ENCODE peak calls at places on chromosomes 1 and 21, in five cellular contexts. One of them, this sample, is unnamed.

GRCh38 chr1:17196496-17197180 is 8.3 kb upstream of the PADI1 start:
- DNase-seq in tibial artery: no peak
- DNase-seq in IMR-90: no peak
- DNase-seq in GM06990: no peak
- DNase-seq in dorsolateral prefrontal cortex: no peak
- DNase-seq in this sample: no peak

GRCh38 chr1:43147625-43148319 is 24.3 kb downstream of the EBNA1BP2 start:
- DNase-seq in dorsolateral prefrontal cortex: peak; percentile 37
- DNase-seq in tibial artery: peak; percentile 36
- DNase-seq in GM06990: peak; percentile 39
- DNase-seq in IMR-90: peak; percentile 32
- DNase-seq in this sample: peak; percentile 54

GRCh38 chr1:47752048-47752451 is 245.1 kb downstream of the TRABD2B start:
- DNase-seq in IMR-90: peak; percentile 4
- DNase-seq in dorsolateral prefrontal cortex: no peak
- DNase-seq in tibial artery: peak; percentile 59
- DNase-seq in GM06990: no peak
- DNase-seq in this sample: no peak

GRCh38 chr1:56137829-56138505 is 441.4 kb downstream of the PLPP3 start:
- DNase-seq in GM06990: no peak
- DNase-seq in tibial artery: no peak
- DNase-seq in dorsolateral prefrontal cortex: no peak
- DNase-seq in IMR-90: peak; percentile 63
- DNase-seq in this sample: no peak

GRCh38 chr1:89890085-89890754 is 69.4 kb downstream of the LRRC8D start:
- DNase-seq in GM06990: no peak
- DNase-seq in tibial artery: no peak
- DNase-seq in IMR-90: no peak
- DNase-seq in dorsolateral prefrontal cortex: no peak
- DNase-seq in this sample: no peak

GRCh38 chr1:67679691-67680090 is 5.3 kb upstream of the GADD45A start:
- DNase-seq in GM06990: no peak
- DNase-seq in tibial artery: no peak
- DNase-seq in dorsolateral prefrontal cortex: no peak
- DNase-seq in IMR-90: peak; percentile 48
- DNase-seq in this sample: no peak

GRCh38 chr1:200154069-200154767 is 126.7 kb downstream of the NR5A2 start:
- DNase-seq in GM06990: peak; percentile 64
- DNase-seq in tibial artery: no peak
- DNase-seq in dorsolateral prefrontal cortex: no peak
- DNase-seq in IMR-90: peak; percentile 16
- DNase-seq in this sample: peak; percentile 68

GRCh38 chr1:185480545-185480944 is 163.5 kb upstream of the IVNS1ABP start:
- DNase-seq in dorsolateral prefrontal cortex: no peak
- DNase-seq in IMR-90: no peak
- DNase-seq in tibial artery: no peak
- DNase-seq in GM06990: no peak
- DNase-seq in this sample: no peak

GRCh38 chr1:22806584-22806983 is 95.9 kb downstream of the EPHB2 start:
- DNase-seq in GM06990: no peak
- DNase-seq in IMR-90: no peak
- DNase-seq in tibial artery: no peak
- DNase-seq in dorsolateral prefrontal cortex: peak; percentile 69
- DNase-seq in this sample: no peak

GRCh38 chr1:24708938-24709337 is 36.3 kb upstream of the CLIC4 start:
- DNase-seq in GM06990: no peak
- DNase-seq in dorsolateral prefrontal cortex: no peak
- DNase-seq in tibial artery: no peak
- DNase-seq in IMR-90: no peak
- DNase-seq in this sample: no peak

GRCh38 chr1:247386695-247387094 is 29.3 kb upstream of the NLRP3 start:
- DNase-seq in dorsolateral prefrontal cortex: no peak
- DNase-seq in tibial artery: no peak
- DNase-seq in GM06990: no peak
- DNase-seq in IMR-90: peak; percentile 73
- DNase-seq in this sample: no peak

GRCh38 chr1:91020486-91020885 is 1.3 kb downstream of the ZNF644 start:
- DNase-seq in dorsolateral prefrontal cortex: no peak
- DNase-seq in IMR-90: peak; percentile 19
- DNase-seq in tibial artery: no peak
- DNase-seq in GM06990: no peak
- DNase-seq in this sample: no peak

GRCh38 chr1:162161921-162162550 is 92.5 kb downstream of the NOS1AP start:
- DNase-seq in GM06990: no peak
- DNase-seq in dorsolateral prefrontal cortex: no peak
- DNase-seq in IMR-90: no peak
- DNase-seq in tibial artery: no peak
- DNase-seq in this sample: no peak

GRCh38 chr1:227318003-227318851 is at the start of gene CDC42BPA:
- DNase-seq in dorsolateral prefrontal cortex: peak; percentile 73
- DNase-seq in tibial artery: peak; percentile 82
- DNase-seq in IMR-90: peak; percentile 87
- DNase-seq in GM06990: peak; percentile 27
- DNase-seq in this sample: peak; percentile 76

GRCh38 chr1:23643668-23644554 is 47.7 kb upstream of the RPL11 start:
- DNase-seq in dorsolateral prefrontal cortex: no peak
- DNase-seq in tibial artery: no peak
- DNase-seq in GM06990: no peak
- DNase-seq in IMR-90: no peak
- DNase-seq in this sample: no peak

GRCh38 chr21:34092241-34092921 is 19.0 kb downstream of the MRPS6 start:
- DNase-seq in dorsolateral prefrontal cortex: no peak
- DNase-seq in GM06990: no peak
- DNase-seq in tibial artery: no peak
- DNase-seq in IMR-90: no peak
- DNase-seq in this sample: no peak

GRCh38 chr1:60848583-60849188 is 233.7 kb upstream of the NFIA start:
- DNase-seq in dorsolateral prefrontal cortex: no peak
- DNase-seq in GM06990: no peak
- DNase-seq in IMR-90: peak; percentile 38
- DNase-seq in tibial artery: no peak
- DNase-seq in this sample: no peak

GRCh38 chr1:89698020-89698560 is 65.2 kb downstream of the LRRC8C start:
- DNase-seq in tibial artery: no peak
- DNase-seq in dorsolateral prefrontal cortex: no peak
- DNase-seq in GM06990: no peak
- DNase-seq in IMR-90: no peak
- DNase-seq in this sample: no peak

GRCh38 chr1:27071049-27071416 is 58.4 kb upstream of the TENT5B start:
- DNase-seq in tibial artery: no peak
- DNase-seq in GM06990: no peak
- DNase-seq in IMR-90: peak; percentile 38
- DNase-seq in dorsolateral prefrontal cortex: peak; percentile 31
- DNase-seq in this sample: no peak

GRCh38 chr1:11211461-11211860 is 22.3 kb downstream of the ANGPTL7 start:
- DNase-seq in GM06990: no peak
- DNase-seq in IMR-90: no peak
- DNase-seq in tibial artery: no peak
- DNase-seq in dorsolateral prefrontal cortex: no peak
- DNase-seq in this sample: no peak

GRCh38 chr1:24117722-24118409 is 5.9 kb upstream of the MYOM3 start:
- DNase-seq in tibial artery: no peak
- DNase-seq in IMR-90: peak; percentile 40
- DNase-seq in dorsolateral prefrontal cortex: no peak
- DNase-seq in GM06990: no peak
- DNase-seq in this sample: no peak

GRCh38 chr1:172951728-172952365 is 98.9 kb downstream of the TNFSF18 start:
- DNase-seq in IMR-90: peak; percentile 91
- DNase-seq in tibial artery: no peak
- DNase-seq in GM06990: no peak
- DNase-seq in dorsolateral prefrontal cortex: no peak
- DNase-seq in this sample: no peak

GRCh38 chr1:56326056-56326455 is 253.3 kb downstream of the PLPP3 start:
- DNase-seq in GM06990: no peak
- DNase-seq in IMR-90: peak; percentile 36
- DNase-seq in dorsolateral prefrontal cortex: no peak
- DNase-seq in tibial artery: no peak
- DNase-seq in this sample: no peak

GRCh38 chr1:32334864-32335618 is 992 bp downstream of the MARCKSL1 start:
- DNase-seq in dorsolateral prefrontal cortex: peak; percentile 34
- DNase-seq in tibial artery: no peak
- DNase-seq in GM06990: peak; percentile 82
- DNase-seq in IMR-90: peak; percentile 21
- DNase-seq in this sample: peak; percentile 77

GRCh38 chr21:33266784-33267135 is 593 bp downstream of the IL10RB start:
- DNase-seq in dorsolateral prefrontal cortex: no peak
- DNase-seq in IMR-90: no peak
- DNase-seq in tibial artery: no peak
- DNase-seq in GM06990: no peak
- DNase-seq in this sample: peak; percentile 53

GRCh38 chr21:19523731-19524130 is 1120.1 kb upstream of the TMPRSS15 start:
- DNase-seq in dorsolateral prefrontal cortex: no peak
- DNase-seq in IMR-90: no peak
- DNase-seq in GM06990: no peak
- DNase-seq in tibial artery: no peak
- DNase-seq in this sample: no peak

DNA sequence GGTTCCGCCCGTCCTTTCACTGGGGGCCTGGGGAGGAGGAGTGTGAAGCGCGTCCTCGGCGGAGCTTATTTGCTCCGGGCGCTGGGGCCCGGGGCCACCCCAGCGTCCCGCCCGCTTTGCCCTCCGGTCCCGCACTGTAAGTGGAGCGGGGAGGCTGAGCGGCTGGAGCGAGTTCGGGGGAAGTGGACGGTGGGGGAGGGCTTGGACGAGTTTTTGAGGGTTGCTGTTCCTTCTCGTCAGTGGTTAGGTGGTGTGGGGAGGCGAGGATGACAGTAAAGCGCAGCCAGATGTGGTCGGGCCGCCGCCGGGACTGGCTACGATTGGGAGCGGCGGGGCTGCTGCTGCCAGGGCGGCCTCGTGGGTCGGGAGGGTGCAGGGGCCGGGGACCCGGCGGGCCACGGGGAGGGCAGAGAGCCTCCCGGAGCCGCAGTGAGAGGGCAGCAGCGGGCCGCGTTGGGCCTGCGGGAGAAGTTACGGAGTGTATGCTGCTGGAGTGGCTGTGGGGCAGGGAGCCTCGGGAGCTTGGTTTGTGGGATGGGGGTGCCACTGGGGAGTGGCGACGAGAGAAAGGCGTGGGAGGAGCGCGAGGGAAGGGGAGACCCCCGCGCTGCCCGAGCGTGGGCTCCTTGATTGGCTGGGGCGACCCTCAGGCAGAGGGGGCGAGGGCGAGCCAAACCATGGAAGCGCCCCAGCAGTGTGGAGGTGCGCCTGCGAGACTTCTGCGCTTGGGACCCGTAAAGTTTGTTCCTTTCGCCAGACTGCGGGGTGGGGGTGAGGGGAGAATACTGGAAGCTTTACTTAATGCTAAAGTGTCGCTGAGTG is 2.1 kb downstream of the ADGRL2 start:
- DNase-seq in IMR-90: peak; percentile 33
- DNase-seq in GM06990: peak; percentile 24
- DNase-seq in dorsolateral prefrontal cortex: no peak
- DNase-seq in tibial artery: peak; percentile 70
- DNase-seq in this sample: peak; percentile 35
- TF ChIP-seq CTCF in IMR-90: peak; percentile 52
- TF ChIP-seq CTCF in GM06990: no peak
- TF ChIP-seq CTCF in dorsolateral prefrontal cortex: peak; percentile 51
- TF ChIP-seq CTCF in tibial artery: peak; percentile 40
- TF ChIP-seq CTCF in this sample: no peak

DNA sequence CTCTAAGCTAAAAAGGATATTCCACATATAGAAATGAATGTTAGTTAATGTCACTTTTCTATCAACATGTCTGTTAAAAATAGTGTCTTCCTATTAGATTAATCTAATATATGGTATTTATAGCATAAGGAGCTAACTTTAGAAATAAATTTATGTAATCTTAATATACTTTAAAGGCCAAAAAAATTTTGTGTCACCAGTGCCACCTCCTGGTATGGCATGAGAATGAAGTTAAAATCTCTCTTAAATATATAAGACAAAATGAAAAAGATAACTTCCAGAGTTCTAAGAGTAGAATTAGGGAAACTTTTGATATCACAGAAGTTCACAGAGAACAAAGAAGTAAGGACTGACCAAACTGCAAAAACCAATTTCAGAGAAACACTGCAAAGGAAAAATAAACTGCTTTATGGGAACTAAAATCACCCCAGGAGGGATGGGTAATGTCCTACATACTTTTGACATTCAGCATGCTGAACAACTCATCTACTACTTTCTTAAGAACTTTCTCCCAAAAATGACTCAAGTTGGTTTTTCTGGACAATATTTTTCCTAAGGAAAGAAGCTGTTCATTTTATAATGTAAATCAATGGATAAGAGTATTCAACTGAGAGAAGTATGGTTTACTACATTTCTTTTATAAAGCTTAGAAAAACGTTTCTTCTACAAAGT is 82.8 kb downstream of the TRIM33 start:
- DNase-seq in GM06990: no peak
- DNase-seq in dorsolateral prefrontal cortex: no peak
- DNase-seq in tibial artery: no peak
- DNase-seq in IMR-90: peak; percentile 37
- DNase-seq in this sample: no peak
- TF ChIP-seq CTCF in GM06990: peak; percentile 47
- TF ChIP-seq CTCF in dorsolateral prefrontal cortex: peak; percentile 65
- TF ChIP-seq CTCF in tibial artery: peak; percentile 59
- TF ChIP-seq CTCF in IMR-90: peak; percentile 53
- TF ChIP-seq CTCF in this sample: no peak

DNA sequence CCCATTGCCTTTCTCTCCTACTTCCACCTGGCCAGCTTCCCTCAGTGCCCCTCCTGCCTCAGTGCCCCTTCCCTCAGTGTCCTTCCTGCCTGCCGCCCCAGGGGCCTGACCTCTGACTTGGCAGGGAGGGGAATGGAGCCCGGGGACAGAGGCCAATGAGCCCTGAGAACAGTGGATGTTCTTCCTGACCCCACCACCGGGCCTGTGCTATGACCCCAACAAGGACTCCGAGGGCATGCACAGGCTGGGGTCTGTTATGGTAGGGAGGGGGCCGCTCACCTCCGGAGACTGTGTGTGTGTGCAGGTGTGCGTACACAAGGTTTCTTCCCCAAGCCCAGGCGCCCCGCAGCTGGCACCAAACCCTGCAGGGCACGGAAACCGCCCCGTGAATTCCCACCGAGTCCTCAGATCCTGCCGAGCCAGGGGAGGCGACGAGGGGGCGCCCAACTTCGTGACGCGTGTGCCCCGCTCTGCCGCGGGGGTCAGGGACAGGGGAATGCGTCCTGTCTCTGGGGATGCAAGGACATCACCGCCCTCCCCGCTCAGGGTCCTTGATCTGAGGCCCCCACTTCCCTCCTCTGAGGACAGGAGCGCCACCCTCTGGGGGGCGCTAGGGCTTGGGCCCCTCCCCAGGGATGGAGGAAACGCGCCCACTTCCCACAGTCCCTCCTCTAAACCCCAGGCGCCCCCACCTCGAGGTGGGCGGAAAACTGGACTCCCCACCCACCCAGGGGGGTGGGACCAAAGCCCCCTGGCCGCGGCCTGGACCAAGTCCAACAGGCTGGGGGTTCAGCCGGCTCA is 725 bp downstream of the RAP1GAP start:
- DNase-seq in dorsolateral prefrontal cortex: no peak
- DNase-seq in tibial artery: no peak
- DNase-seq in IMR-90: no peak
- DNase-seq in GM06990: no peak
- DNase-seq in this sample: peak; percentile 37
- TF ChIP-seq CTCF in dorsolateral prefrontal cortex: peak; percentile 7
- TF ChIP-seq CTCF in tibial artery: no peak
- TF ChIP-seq CTCF in IMR-90: no peak
- TF ChIP-seq CTCF in GM06990: peak; percentile 11
- TF ChIP-seq CTCF in this sample: no peak

GRCh38 chr1:214658785-214659184 is 55.8 kb downstream of the CENPF start:
- DNase-seq in tibial artery: no peak
- DNase-seq in GM06990: no peak
- DNase-seq in dorsolateral prefrontal cortex: no peak
- DNase-seq in IMR-90: peak; percentile 53
- DNase-seq in this sample: no peak
- TF ChIP-seq CTCF in tibial artery: no peak
- TF ChIP-seq CTCF in GM06990: peak; percentile 17
- TF ChIP-seq CTCF in dorsolateral prefrontal cortex: peak; percentile 40
- TF ChIP-seq CTCF in IMR-90: peak; percentile 53
- TF ChIP-seq CTCF in this sample: no peak

GRCh38 chr1:155309423-155310021 is 856 bp downstream of the FDPS start:
- DNase-seq in tibial artery: no peak
- DNase-seq in IMR-90: no peak
- DNase-seq in dorsolateral prefrontal cortex: no peak
- DNase-seq in GM06990: no peak
- DNase-seq in this sample: no peak
- TF ChIP-seq CTCF in tibial artery: no peak
- TF ChIP-seq CTCF in IMR-90: no peak
- TF ChIP-seq CTCF in dorsolateral prefrontal cortex: no peak
- TF ChIP-seq CTCF in GM06990: no peak
- TF ChIP-seq CTCF in this sample: no peak

This sample was measured in GM13976.